ENCODE peak calls at places on chromosomes 4 and X, in ten cellular contexts. B is caudate nucleus; S is aorta; V is lung; J is psoas muscle; G is CD8-positive, alpha-beta memory T cell; Y is dorsolateral prefrontal cortex; W is cardiac muscle cell; H is naive thymus-derived CD4-positive, alpha-beta T cell; T is body of pancreas. Q is an unnamed sample.
A peak's percentile ranks its signal among the peaks of the same experiment; 100 is the strongest.

GRCh38 chr4:41639291-41639690 is 101.3 kb downstream of the LIMCH1 start:
- DNase-seq in B (no peak), S (no peak), V (no peak), J (no peak), G (no peak), Y (no peak), W (no peak), H (no peak), T (no peak), Q (no peak)

GRCh38 chr4:70183168-70183939 is 12.2 kb upstream of the ODAM start:
- DNase-seq in B (no peak), S (no peak), V (no peak), J (no peak), G (no peak), Y (no peak), W (peak; percentile 80), H (no peak), T (peak; percentile 13), Q (peak; percentile 46)

GRCh38 chr4:38529189-38530115 is 134.5 kb upstream of the KLF3 start:
- DNase-seq in B (peak; percentile 14), S (no peak), V (peak; percentile 45), J (no peak), G (peak; percentile 73), Y (no peak), W (no peak), H (peak; percentile 39), T (peak; percentile 45), Q (no peak)

GRCh38 chr4:148200960-148201359 is 241.3 kb downstream of the NR3C2 start:
- DNase-seq in B (no peak), S (no peak), V (no peak), J (no peak), G (no peak), Y (no peak), W (no peak), H (no peak), T (no peak), Q (no peak)

GRCh38 chrX:40155617-40156471 is 58.1 kb upstream of the BCOR start:
- DNase-seq in B (no peak), S (no peak), V (no peak), J (no peak), G (peak; percentile 50), Y (no peak), W (no peak), H (no peak), T (no peak), Q (peak; percentile 42)

GRCh38 chr4:140213116-140213515 is 59.1 kb upstream of the MAML3 start:
- DNase-seq in B (no peak), S (no peak), V (no peak), J (no peak), G (no peak), Y (no peak), W (no peak), H (no peak), T (no peak), Q (no peak)

GRCh38 chrX:46574941-46575381 is 1.4 kb downstream of the CHST7 start:
- DNase-seq in B (no peak), S (no peak), V (no peak), J (no peak), G (peak; percentile 53), Y (no peak), W (peak; percentile 50), H (peak; percentile 46), T (no peak), Q (peak; percentile 19)

GRCh38 chr4:132383571-132384199 is 765.4 kb upstream of the PCDH10 start:
- DNase-seq in B (no peak), S (no peak), V (no peak), J (no peak), G (no peak), Y (no peak), W (no peak), H (no peak), T (no peak), Q (no peak)

GRCh38 chrX:11528623-11529022 is 137.1 kb downstream of the ARHGAP6 start:
- DNase-seq in B (no peak), S (no peak), V (no peak), J (no peak), G (no peak), Y (no peak), W (no peak), H (no peak), T (no peak), Q (no peak)

GRCh38 chr4:2497931-2498330 is 29.0 kb downstream of the RNF4 start:
- DNase-seq in B (no peak), S (no peak), V (no peak), J (no peak), G (no peak), Y (no peak), W (peak; percentile 23), H (no peak), T (no peak), Q (no peak)

GRCh38 chrX:6989858-6990257 is 157.7 kb upstream of the STS start:
- DNase-seq in B (no peak), S (no peak), V (no peak), J (no peak), G (no peak), Y (no peak), W (no peak), H (no peak), T (no peak), Q (no peak)
- H3K27ac ChIP-seq in B (no peak overlapping the region), S (no peak overlapping the region), V (no peak overlapping the region), J (no peak overlapping the region), G (no peak overlapping the region), Y (no peak overlapping the region), W (no peak overlapping the region), H (no peak overlapping the region), T (peak overlapping the region; percentile 3), Q (no peak overlapping the region)

GRCh38 chrX:151985531-151985930 is 11.1 kb upstream of the GABRE start:
- DNase-seq in B (no peak), S (no peak), V (no peak), J (no peak), G (no peak), Y (no peak), W (no peak), H (no peak), T (no peak), Q (no peak)
- H3K27ac ChIP-seq in B (no peak overlapping the region), S (no peak overlapping the region), V (no peak overlapping the region), J (no peak overlapping the region), G (no peak overlapping the region), Y (no peak overlapping the region), W (no peak overlapping the region), H (no peak overlapping the region), T (no peak overlapping the region), Q (no peak overlapping the region)

DNA sequence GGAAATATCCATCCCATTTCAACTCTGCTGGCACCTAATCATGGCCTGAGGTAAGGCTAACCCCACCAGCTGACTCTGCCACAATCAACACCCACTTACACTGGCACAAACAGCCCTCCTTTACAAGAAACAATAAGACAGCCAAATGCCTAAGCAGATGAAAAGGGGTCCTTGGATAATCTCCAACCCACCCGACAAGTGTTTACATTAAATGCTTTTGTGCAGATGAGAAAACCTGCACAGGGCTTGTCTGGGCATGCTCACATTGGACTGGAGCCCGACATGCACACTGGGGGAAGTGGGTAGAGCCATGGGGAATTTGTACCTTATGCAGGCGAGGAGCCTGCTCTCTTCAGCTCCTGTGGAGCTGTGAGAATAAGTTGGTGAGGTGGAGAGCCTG is 138.9 kb upstream of the ITM2A start:
- DNase-seq in B (no peak), S (no peak), V (no peak), J (no peak), G (no peak), Y (no peak), W (no peak), H (no peak), T (no peak), Q (no peak)
- H3K27ac ChIP-seq in B (no peak overlapping the region), S (no peak overlapping the region), V (no peak overlapping the region), J (no peak overlapping the region), G (no peak overlapping the region), Y (no peak overlapping the region), W (no peak overlapping the region), H (no peak overlapping the region), T (no peak overlapping the region), Q (no peak overlapping the region)

GRCh38 chrX:67544281-67544680 is 460 bp downstream of the AR start:
- DNase-seq in B (no peak), S (peak; percentile 78), V (no peak), J (peak; percentile 66), G (no peak), Y (no peak), W (peak; percentile 40), H (no peak), T (peak; percentile 9), Q (no peak)
- H3K27ac ChIP-seq in B (no peak overlapping the region), S (peak overlapping the region; percentile 37), V (no peak overlapping the region), J (peak overlapping the region; percentile 69), G (no peak overlapping the region), Y (no peak overlapping the region), W (no peak overlapping the region), H (no peak overlapping the region), T (no peak overlapping the region), Q (no peak overlapping the region)

Q was measured in A673.